ENCODE peak calls at places on chromosome 11, in four cellular contexts. H, P, M and Y are unnamed samples.
A peak's percentile ranks its signal among the peaks of the same experiment; 100 is the strongest.

GRCh38 chr11:8373519-8374432 is 110.1 kb upstream of the LMO1 start:
- DNase-seq in H (no peak), P (no peak), M (no peak), Y (no peak)

GRCh38 chr11:130785376-130786110 is 130.7 kb downstream of the SNX19 start:
- DNase-seq in H (peak; percentile 53), P (peak; percentile 82), M (no peak), Y (no peak)

GRCh38 chr11:18264677-18265542 is 1.2 kb upstream of the SAA1 start:
- DNase-seq in H (no peak), P (no peak), M (no peak), Y (no peak)

GRCh38 chr11:10415817-10416392 is 39.2 kb upstream of the AMPD3 start:
- DNase-seq in H (no peak), P (no peak), M (no peak), Y (no peak)

GRCh38 chr11:35247428-35247827 is 108.5 kb downstream of the CD44 start:
- DNase-seq in H (no peak), P (no peak), M (no peak), Y (no peak)

GRCh38 chr11:57157624-57158023 is 24.1 kb upstream of the LRRC55 start:
- DNase-seq in H (no peak), P (no peak), M (no peak), Y (no peak)

GRCh38 chr11:120149246-120149645 is 11.3 kb upstream of the TRIM29 start:
- DNase-seq in H (no peak), P (no peak), M (no peak), Y (no peak)

GRCh38 chr11:20311444-20311843 is 52.1 kb upstream of the HTATIP2 start:
- DNase-seq in H (no peak), P (no peak), M (no peak), Y (no peak)

GRCh38 chr11:62124186-62125113 is 639 bp downstream of the INCENP start:
- DNase-seq in H (no peak), P (peak; percentile 56), M (peak; percentile 32), Y (peak; percentile 71)

GRCh38 chr11:119805663-119806062 is 76.7 kb upstream of the NECTIN1 start:
- DNase-seq in H (no peak), P (no peak), M (no peak), Y (no peak)

GRCh38 chr11:77127969-77128691 is at the start of gene MYO7A:
- DNase-seq in H (peak; percentile 37), P (no peak), M (peak; percentile 70), Y (no peak)

GRCh38 chr11:792873-793272 is 3.0 kb upstream of the CEND1 start:
- DNase-seq in H (no peak), P (no peak), M (no peak), Y (no peak)

GRCh38 chr11:44066732-44067131 is 662 bp downstream of the ACCS start:
- DNase-seq in H (no peak), P (peak; percentile 72), M (no peak), Y (peak; percentile 6)

GRCh38 chr11:111574373-111575230 is 27.6 kb upstream of the SIK2 start:
- DNase-seq in H (no peak), P (no peak), M (no peak), Y (no peak)

GRCh38 chr11:58741127-58741526 is 9.4 kb upstream of the GLYAT start:
- DNase-seq in H (no peak), P (no peak), M (no peak), Y (no peak)

GRCh38 chr11:58742140-58742539 is 10.4 kb upstream of the GLYAT start:
- DNase-seq in H (no peak), P (no peak), M (no peak), Y (no peak)

GRCh38 chr11:58740447-58740846 is 8.7 kb upstream of the GLYAT start:
- DNase-seq in H (no peak), P (no peak), M (no peak), Y (no peak)

GRCh38 chr11:58742981-58743880 is 11.5 kb upstream of the GLYAT start:
- DNase-seq in H (no peak), P (no peak), M (no peak), Y (no peak)

GRCh38 chr11:58739725-58740430 is 8.1 kb upstream of the GLYAT start:
- DNase-seq in H (no peak), P (peak; percentile 69), M (no peak), Y (no peak)
- H3K9me3 ChIP-seq in H (peaks cover 9% of the 10 kb centered on the region), P (no peaks in the 10 kb centered on the region), M (peaks cover 59% of the 10 kb centered on the region), Y (no peaks in the 10 kb centered on the region)

GRCh38 chr11:122189259-122189658 is 73.2 kb upstream of the BLID start:
- DNase-seq in H (no peak), P (peak; percentile 99), M (no peak), Y (peak; percentile 60)
- H3K4me3 ChIP-seq in H (no peak overlapping the region), P (no peak overlapping the region), M (no peak overlapping the region), Y (no peak overlapping the region)

DNA sequence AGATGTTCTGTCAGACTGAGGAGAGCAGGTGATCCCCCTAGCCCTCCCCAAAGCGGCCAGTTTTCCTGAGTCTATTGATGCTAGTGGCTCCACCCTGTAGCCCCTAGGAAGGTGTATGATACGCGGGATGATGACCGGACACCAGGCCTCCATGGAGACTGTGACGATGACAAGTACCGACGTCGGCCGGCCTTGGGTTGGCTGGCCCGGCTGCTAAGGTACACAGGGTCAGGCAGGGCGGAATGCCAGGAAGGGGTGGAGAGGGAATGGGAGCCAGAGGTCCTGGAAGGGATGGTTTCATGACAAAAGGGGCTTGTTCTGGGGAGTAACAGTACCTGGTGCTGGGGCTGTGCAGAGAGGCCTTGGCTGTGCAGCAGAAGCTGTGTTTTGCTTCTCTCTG is 3.2 kb downstream of the ZFPL1 start:
- DNase-seq in H (no peak), P (no peak), M (no peak), Y (no peak)
- H3K36me3 ChIP-seq in H (peaks cover 23% of the 10 kb centered on the region), P (peaks cover 21% of the 10 kb centered on the region), M (peaks cover 46% of the 10 kb centered on the region), Y (peaks cover 32% of the 10 kb centered on the region)

GRCh38 chr11:54979375-54979774 is 272.7 kb downstream of the OR4A5 start:
- DNase-seq in H (no peak), P (no peak), M (no peak), Y (no peak)
- H3K9me3 ChIP-seq in H (peaks cover 4% of the 10 kb centered on the region), P (no peaks in the 10 kb centered on the region), M (peaks cover 100% of the 10 kb centered on the region), Y (peaks cover 25% of the 10 kb centered on the region)

GRCh38 chr11:125170406-125171031 is 6.0 kb downstream of the PKNOX2 start:
- DNase-seq in H (no peak), P (peak; percentile 96), M (peak; percentile 80), Y (peak; percentile 67)
- H3K4me3 ChIP-seq in H (no peak overlapping the region), P (no peak overlapping the region), M (peak overlapping the region; percentile 42), Y (peak overlapping the region; percentile 6)

DNA sequence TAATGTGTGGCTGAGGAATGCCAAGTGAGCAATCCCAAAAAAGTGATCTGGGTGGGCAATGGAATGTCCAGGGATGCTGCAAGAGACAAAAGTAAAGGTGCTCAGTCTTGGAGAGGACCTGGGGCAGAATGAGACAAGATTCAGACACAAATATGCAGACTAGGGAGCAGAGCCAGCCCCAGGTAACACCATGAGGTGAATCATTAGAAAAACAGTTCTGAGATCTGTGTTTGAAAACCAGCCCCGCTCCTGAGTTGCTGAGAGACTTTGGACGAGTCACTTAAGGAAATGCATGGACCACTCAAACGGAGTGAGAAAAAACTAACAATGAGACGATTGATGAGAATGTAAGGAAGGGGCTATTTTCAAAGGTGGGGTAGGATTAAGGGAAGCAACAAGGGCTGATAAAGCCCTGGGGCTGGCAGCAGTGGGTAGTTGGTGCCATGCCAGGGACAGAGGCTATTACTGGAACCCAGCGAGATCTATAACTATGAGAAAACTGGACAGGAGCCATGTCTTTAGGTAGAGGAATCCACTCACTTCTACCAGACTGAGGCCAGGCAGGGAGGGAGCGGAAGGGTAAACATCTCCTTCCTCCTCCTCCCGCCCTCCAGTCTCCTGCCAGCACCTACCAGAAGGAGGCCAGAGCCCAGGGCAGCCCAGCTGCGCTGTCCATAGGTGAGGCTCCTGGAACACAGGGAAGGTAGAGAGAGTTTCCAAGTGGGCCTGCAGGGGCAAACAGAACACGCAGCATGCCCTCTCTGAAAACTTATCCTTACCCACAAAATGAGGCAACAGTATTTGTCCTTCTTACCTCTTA is 130.4 kb upstream of the TEAD1 start:
- DNase-seq in H (no peak), P (no peak), M (no peak), Y (peak; percentile 20)
- H3K36me3 ChIP-seq in H (no peaks in the 10 kb centered on the region), P (no peaks in the 10 kb centered on the region), M (no peaks in the 10 kb centered on the region), Y (no peaks in the 10 kb centered on the region)

DNA sequence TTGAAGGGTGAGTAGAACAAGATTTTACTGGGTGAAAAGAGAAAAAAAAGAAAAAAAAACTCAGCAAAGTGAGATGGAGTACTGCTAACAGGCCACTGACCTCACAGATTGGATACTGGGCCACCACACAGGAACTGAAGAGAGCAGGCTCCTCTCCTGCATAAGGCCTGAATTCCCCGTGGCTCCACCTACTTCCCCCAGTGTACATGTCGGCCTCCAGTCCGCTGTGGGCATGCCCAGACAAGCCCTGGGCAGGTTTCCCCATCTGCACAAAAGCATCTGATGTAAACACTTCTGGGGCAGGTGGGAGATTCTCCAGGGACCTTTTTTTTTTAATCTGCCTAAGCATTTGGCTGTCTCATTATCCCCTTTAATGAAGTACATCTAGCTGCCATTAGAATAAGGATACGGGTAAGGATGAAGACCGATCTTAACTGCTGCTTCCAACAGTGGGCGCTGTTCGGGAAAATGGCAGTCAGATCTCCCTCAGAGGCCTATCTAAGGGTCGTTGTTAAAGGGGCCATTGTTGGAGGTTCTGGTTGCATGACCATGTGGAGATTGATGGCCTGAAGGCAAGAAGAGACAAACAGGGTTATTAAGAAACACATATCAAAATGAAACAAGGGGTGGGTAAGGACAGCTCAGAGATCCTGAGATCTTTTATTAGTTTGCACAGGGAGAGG is 48.5 kb downstream of the MS4A13 start:
- DNase-seq in H (no peak), P (no peak), M (no peak), Y (no peak)
- H3K9me3 ChIP-seq in H (peaks cover 5% of the 10 kb centered on the region), P (no peaks in the 10 kb centered on the region), M (peaks cover 51% of the 10 kb centered on the region), Y (peaks cover 5% of the 10 kb centered on the region)

GRCh38 chr11:118015385-118015841 is 29.2 kb downstream of the IL10RA start:
- DNase-seq in H (no peak), P (no peak), M (no peak), Y (no peak)
- H3K4me3 ChIP-seq in H (no peak overlapping the region), P (no peak overlapping the region), M (no peak overlapping the region), Y (no peak overlapping the region)